ENCODE peak calls at places on chromosome 12, in eight cellular contexts. F, M, V, K, X, P, E and U are unnamed samples.

GRCh38 chr12:110217996-110218674 is 62.9 kb upstream of the ATP2A2 start:
- DNase-seq in X (no peak), P (no peak), F (no peak), E (no peak), M (no peak), K (no peak), V (no peak), U (no peak)

GRCh38 chr12:77845831-77846230 is 15.1 kb downstream of the NAV3 start:
- DNase-seq in X (peak), P (peak), F (no peak), K (no peak), E (no peak), M (no peak), V (no peak), U (no peak)

GRCh38 chr12:19507823-19508222 is 68.5 kb downstream of the AEBP2 start:
- DNase-seq in P (no peak), F (no peak), K (no peak), E (no peak), M (no peak), X (no peak), V (no peak), U (no peak)

GRCh38 chr12:63354919-63355318 is 203.9 kb upstream of the AVPR1A start:
- DNase-seq in P (peak), V (no peak), M (no peak), E (no peak), X (no peak), F (no peak), K (no peak), U (no peak)

GRCh38 chr12:128771681-128772080 is 52.1 kb downstream of the SLC15A4 start:
- DNase-seq in F (no peak), E (no peak), V (no peak), M (no peak), X (no peak), K (no peak), P (peak), U (no peak)

GRCh38 chr12:87853448-87854003 is 175.7 kb downstream of the C12orf50 start:
- DNase-seq in F (no peak), E (no peak), M (no peak), X (no peak), V (no peak), K (no peak), P (no peak), U (no peak)

GRCh38 chr12:86613306-86613705 is 357.1 kb upstream of the MGAT4C start:
- DNase-seq in E (no peak), K (no peak), X (no peak), V (no peak), F (no peak), M (no peak), P (peak), U (peak)

GRCh38 chr12:104197264-104197663 is 18.3 kb upstream of the TXNRD1 start:
- DNase-seq in P (no peak), M (no peak), E (no peak), F (no peak), V (no peak), X (no peak), K (no peak), U (no peak)

GRCh38 chr12:113299619-113300237 is 35.2 kb downstream of the SLC8B1 start:
- DNase-seq in F (no peak), M (peak), P (peak), X (peak), E (peak), V (peak), K (no peak), U (no peak)

GRCh38 chr12:107418976-107419375 is 266.6 kb upstream of the PWP1 start:
- DNase-seq in K (no peak), V (no peak), F (no peak), E (no peak), M (no peak), P (no peak), X (no peak), U (peak)

GRCh38 chr12:98916106-98916505 is 271.0 kb downstream of the APAF1 start:
- DNase-seq in X (peak), K (no peak), V (no peak), E (no peak), P (peak), M (no peak), F (no peak), U (no peak)

GRCh38 chr12:11741434-11742092 is 92.1 kb downstream of the ETV6 start:
- DNase-seq in M (no peak), X (peak), V (no peak), F (no peak), K (no peak), E (no peak), P (peak), U (no peak)

GRCh38 chr12:120538281-120539156 is 4.4 kb downstream of the RNF10 start:
- DNase-seq in X (peak), M (no peak), K (no peak), F (no peak), P (peak), V (no peak), E (no peak), U (no peak)

GRCh38 chr12:39623919-39624318 is 4.3 kb upstream of the ABCD2 start:
- DNase-seq in E (no peak), F (no peak), P (peak), X (no peak), M (no peak), V (no peak), K (no peak), U (no peak)

GRCh38 chr12:124752437-124753229 is 111.0 kb downstream of the SCARB1 start:
- DNase-seq in E (peak), K (no peak), P (peak), X (no peak), M (no peak), F (no peak), V (no peak), U (no peak)

GRCh38 chr12:52244615-52244994 is 11.6 kb downstream of the KRT7 start:
- DNase-seq in V (no peak), P (no peak), F (no peak), M (no peak), X (no peak), K (no peak), E (no peak), U (no peak)

GRCh38 chr12:63967358-63967757 is 122.9 kb downstream of the SRGAP1 start:
- DNase-seq in V (no peak), K (no peak), M (no peak), E (no peak), P (peak), X (peak), F (no peak), U (no peak)

GRCh38 chr12:113932411-113933196 is 33.5 kb downstream of the RBM19 start:
- DNase-seq in P (no peak), E (peak), V (peak), X (no peak), F (no peak), K (no peak), M (no peak), U (no peak)

GRCh38 chr12:94445662-94446061 is 14.0 kb downstream of the CEP83 start:
- DNase-seq in E (no peak), X (no peak), P (peak), F (no peak), K (no peak), V (no peak), M (no peak), U (no peak)

GRCh38 chr12:20716037-20716436 is 20.9 kb downstream of the SLCO1C1 start:
- DNase-seq in V (peak), F (no peak), E (no peak), X (no peak), K (no peak), M (no peak), P (no peak), U (peak)

GRCh38 chr12:93363854-93364297 is 13.8 kb upstream of the NUDT4 start:
- DNase-seq in V (no peak), F (no peak), X (peak), M (no peak), P (no peak), K (no peak), E (no peak), U (no peak)

GRCh38 chr12:31288381-31288780 is 37.6 kb downstream of the SINHCAF start:
- DNase-seq in M (no peak), X (no peak), F (no peak), E (no peak), K (no peak), V (no peak), P (no peak), U (peak)

GRCh38 chr12:99111600-99111999 is 466.5 kb downstream of the APAF1 start:
- DNase-seq in P (no peak), V (peak), E (peak), K (peak), F (no peak), X (no peak), M (no peak), U (peak)

GRCh38 chr12:130617219-130617618 is 98.9 kb downstream of the RIMBP2 start:
- DNase-seq in P (no peak), E (no peak), F (no peak), V (no peak), M (no peak), K (no peak), X (peak), U (peak)

GRCh38 chr12:46384451-46385301 is 12.1 kb upstream of the SLC38A2 start:
- DNase-seq in F (no peak), X (no peak), M (no peak), K (no peak), P (no peak), V (no peak), E (no peak), U (no peak)

GRCh38 chr12:2372735-2373134 is 319.9 kb downstream of the CACNA1C start:
- DNase-seq in E (no peak), F (no peak), P (no peak), X (no peak), V (no peak), K (no peak), M (no peak), U (no peak)

GRCh38 chr12:112183591-112184021 is 58.2 kb downstream of the TRAFD1 start:
- DNase-seq in F (no peak), K (no peak), M (no peak), P (peak), V (peak), X (no peak), E (no peak), U (no peak)

GRCh38 chr12:1841606-1842182 is 21.3 kb downstream of the LRTM2 start:
- DNase-seq in F (no peak), P (no peak), E (no peak), K (no peak), V (no peak), X (no peak), M (peak), U (no peak)

GRCh38 chr12:26629864-26630263 is 203.1 kb downstream of the ITPR2 start:
- DNase-seq in V (no peak), F (no peak), P (no peak), K (no peak), X (no peak), M (no peak), E (peak), U (peak)

GRCh38 chr12:76757694-76758093 is 6.2 kb upstream of the ZDHHC17 start:
- DNase-seq in E (no peak), F (no peak), M (no peak), X (peak), K (no peak), V (no peak), P (peak), U (no peak)

GRCh38 chr12:8544295-8544694 is 3.6 kb upstream of the CLEC4E start:
- DNase-seq in E (peak), M (peak), K (peak), P (peak), V (peak), X (peak), F (peak), U (peak)